ENCODE peak calls at places on chromosomes 7 and 10, in eight cellular contexts. R is neural progenitor cell, Z is fibroblast of mammary gland, X is GM10248, T is AG09319, J is stomach, G is AG04450, N is A549. C is an unnamed sample.

GRCh38 chr7:79410345-79410744 is 43.1 kb downstream of the MAGI2 start:
- DNase-seq in T (no peak), G (no peak), Z (no peak), J (no peak), R (no peak), X (no peak), N (no peak), C (no peak)

GRCh38 chr10:3779146-3779707 is 5.8 kb downstream of the KLF6 start:
- DNase-seq in N (no peak), T (no peak), Z (peak), X (no peak), R (no peak), G (no peak), J (no peak), C (peak)

GRCh38 chr10:4285121-4285520 is 500.1 kb upstream of the KLF6 start:
- DNase-seq in N (no peak), G (no peak), T (no peak), Z (no peak), R (no peak), X (no peak), J (no peak), C (no peak)

GRCh38 chr10:69317175-69318086 is 39.1 kb downstream of the HK1 start:
- DNase-seq in Z (no peak), G (no peak), T (no peak), R (no peak), N (no peak), J (no peak), X (peak), C (no peak)

GRCh38 chr7:99024066-99024465 is 119.8 kb downstream of the SMURF1 start:
- DNase-seq in G (no peak), X (no peak), J (no peak), R (no peak), Z (peak), N (no peak), T (no peak), C (no peak)

GRCh38 chr10:36677170-36677768 is 448.1 kb upstream of the ANKRD30A start:
- DNase-seq in X (no peak), J (no peak), N (no peak), Z (peak), R (no peak), G (no peak), T (no peak), C (peak)

GRCh38 chr10:113945687-113946085 is 91.2 kb downstream of the NHLRC2 start:
- DNase-seq in Z (no peak), R (no peak), G (no peak), N (no peak), J (no peak), T (no peak), X (no peak), C (no peak)

GRCh38 chr7:77738871-77739270 is 42.6 kb downstream of the RSBN1L start:
- DNase-seq in Z (peak), G (no peak), J (no peak), X (no peak), T (peak), R (no peak), N (peak), C (peak)

GRCh38 chr10:77147871-77148270 is 489.7 kb downstream of the KCNMA1 start:
- DNase-seq in G (no peak), R (no peak), Z (no peak), X (no peak), T (no peak), J (no peak), N (no peak), C (no peak)

GRCh38 chr7:12987238-12987637 is 299.8 kb downstream of the ARL4A start:
- DNase-seq in Z (no peak), G (no peak), R (no peak), T (no peak), J (no peak), X (no peak), N (no peak), C (no peak)

GRCh38 chr7:6496842-6497636 is 49.3 kb upstream of the DAGLB start:
- DNase-seq in T (no peak), X (no peak), G (no peak), N (no peak), J (no peak), R (no peak), Z (no peak), C (no peak)

GRCh38 chr7:21945374-21946227 is at the start of gene CDCA7L:
- DNase-seq in G (no peak), R (peak), J (peak), X (peak), N (peak), T (peak), Z (peak), C (peak)

GRCh38 chr7:155998328-155998691 is 186.0 kb upstream of the SHH start:
- DNase-seq in R (no peak), G (no peak), J (no peak), N (no peak), T (no peak), X (no peak), Z (no peak), C (no peak)

GRCh38 chr7:151408839-151409554 is 841 bp downstream of the WDR86 start:
- DNase-seq in J (no peak), T (no peak), R (peak), Z (peak), X (no peak), G (no peak), N (no peak), C (peak)

GRCh38 chr7:33901199-33901598 is 4.1 kb upstream of the BMPER start:
- DNase-seq in R (no peak), J (no peak), G (no peak), N (no peak), X (no peak), T (no peak), Z (no peak), C (no peak)

GRCh38 chr7:158350166-158350900 is 237.3 kb downstream of the PTPRN2 start:
- DNase-seq in G (no peak), X (no peak), J (no peak), N (no peak), R (no peak), Z (no peak), T (no peak), C (no peak)

GRCh38 chr7:120989571-120990220 is 1.2 kb downstream of the CPED1 start:
- DNase-seq in Z (no peak), J (no peak), T (no peak), G (no peak), R (no peak), X (no peak), N (no peak), C (peak)

GRCh38 chr10:92692085-92692671 is 2.4 kb downstream of the HHEX start:
- DNase-seq in Z (no peak), X (no peak), N (no peak), R (peak), T (no peak), G (no peak), J (no peak), C (no peak)

GRCh38 chr10:13894412-13895093 is 307.8 kb downstream of the PRPF18 start:
- DNase-seq in X (no peak), T (no peak), J (no peak), R (no peak), G (no peak), N (no peak), Z (peak), C (peak)

GRCh38 chr7:42686594-42687156 is 225.2 kb downstream of the C7orf25 start:
- DNase-seq in J (no peak), N (no peak), X (no peak), T (no peak), Z (no peak), R (peak), G (no peak), C (no peak)

GRCh38 chr10:103612462-103613365 is 119.2 kb downstream of the NEURL1 start:
- DNase-seq in Z (peak), G (peak), R (no peak), N (no peak), T (no peak), J (no peak), X (no peak), C (peak)

GRCh38 chr7:22663721-22664120 is 63.3 kb upstream of the IL6 start:
- DNase-seq in R (no peak), X (no peak), N (no peak), Z (no peak), J (no peak), T (no peak), G (no peak), C (peak)

GRCh38 chr10:79442171-79443040 is 3.0 kb downstream of the ZCCHC24 start:
- DNase-seq in N (no peak), G (no peak), X (peak), Z (no peak), T (no peak), J (no peak), R (no peak), C (no peak)

GRCh38 chr10:51176976-51177690 is 102.8 kb downstream of the PRKG1 start:
- DNase-seq in N (no peak), X (no peak), J (no peak), R (no peak), T (peak), Z (peak), G (no peak), C (peak)

GRCh38 chr7:36473454-36474282 is 84.0 kb downstream of the ANLN start:
- DNase-seq in G (no peak), T (no peak), X (no peak), Z (peak), R (peak), N (peak), J (peak), C (peak)

GRCh38 chr7:7793921-7794320 is 75.5 kb upstream of the RPA3 start:
- DNase-seq in G (no peak), R (no peak), T (no peak), X (no peak), Z (no peak), N (no peak), J (no peak), C (no peak)

GRCh38 chr10:87961314-87961713 is 97.9 kb downstream of the PTEN start:
- DNase-seq in T (no peak), J (no peak), R (no peak), N (peak), X (no peak), Z (peak), G (no peak), C (peak)

GRCh38 chr7:48180981-48181380 is 9.7 kb downstream of the ABCA13 start:
- DNase-seq in Z (peak), G (no peak), T (no peak), R (no peak), N (no peak), J (no peak), X (no peak), C (peak)

GRCh38 chr7:23272275-23272674 is 25.7 kb downstream of the GPNMB start:
- DNase-seq in Z (no peak), X (no peak), T (no peak), J (no peak), R (no peak), G (no peak), N (no peak), C (no peak)

GRCh38 chr7:106039486-106040060 is 72.5 kb downstream of the SYPL1 start:
- DNase-seq in T (peak), N (no peak), X (no peak), Z (peak), J (no peak), G (peak), R (peak), C (peak)

GRCh38 chr10:73584737-73585136 is 6.4 kb downstream of the USP54 start:
- DNase-seq in X (no peak), Z (peak), G (no peak), T (no peak), R (no peak), J (no peak), N (no peak), C (no peak)

GRCh38 chr10:115092555-115093285 is 445 bp upstream of the ATRNL1 start:
- DNase-seq in G (no peak), T (no peak), N (peak), X (peak), R (peak), Z (peak), J (no peak), C (peak)

GRCh38 chr7:137667633-137668387 is 179.0 kb downstream of the DGKI start:
- DNase-seq in G (peak), T (peak), X (no peak), Z (peak), N (peak), J (no peak), R (no peak), C (peak)

GRCh38 chr7:1695800-1696454 is 25.9 kb downstream of the ELFN1 start:
- DNase-seq in J (no peak), X (no peak), G (no peak), R (no peak), Z (no peak), N (no peak), T (no peak), C (no peak)

GRCh38 chr7:118214051-118214832 is 10.3 kb upstream of the ANKRD7 start:
- DNase-seq in R (no peak), T (peak), J (peak), N (peak), X (peak), Z (peak), G (peak), C (peak)

GRCh38 chr10:4246881-4247358 is 461.9 kb upstream of the KLF6 start:
- DNase-seq in N (no peak), G (peak), T (peak), Z (peak), R (no peak), X (no peak), J (no peak), C (peak)

GRCh38 chr10:5423774-5424173 is 11.4 kb downstream of the NET1 start:
- DNase-seq in T (no peak), R (no peak), X (no peak), Z (no peak), G (no peak), J (no peak), N (no peak), C (no peak)

GRCh38 chr10:102384053-102384452 is 11.5 kb upstream of the NFKB2 start:
- DNase-seq in N (no peak), Z (peak), R (peak), G (no peak), T (no peak), X (no peak), J (no peak), C (peak)
- TF ChIP-seq CTCF in N (no peak), Z (no peak), R (peak), G (peak), T (peak), X (no peak), J (no peak), C (peak)

GRCh38 chr7:143408686-143409551 is at the start of gene EPHA1:
- DNase-seq in T (no peak), Z (no peak), R (peak), X (no peak), N (no peak), G (no peak), J (peak), C (no peak)
- TF ChIP-seq CTCF in T (peak), Z (peak), R (peak), X (no peak), N (peak), G (peak), J (peak), C (peak)

GRCh38 chr7:129401968-129402860 is 32.0 kb upstream of the STRIP2 start:
- DNase-seq in J (no peak), T (no peak), G (no peak), Z (peak), N (peak), X (peak), R (no peak), C (peak)
- TF ChIP-seq CTCF in J (no peak), T (peak), G (no peak), Z (peak), N (peak), X (peak), R (no peak), C (peak)

GRCh38 chr10:125977206-125977605 is 80.8 kb downstream of the FANK1 start:
- DNase-seq in N (no peak), T (no peak), Z (no peak), R (peak), G (no peak), X (no peak), J (no peak), C (no peak)
- TF ChIP-seq CTCF in N (no peak), T (no peak), Z (peak), R (peak), G (no peak), X (peak), J (no peak), C (peak)

GRCh38 chr10:132536964-132537712 is 449 bp upstream of the INPP5A start:
- DNase-seq in X (peak), R (peak), G (peak), Z (peak), T (peak), J (peak), N (peak), C (peak)

GRCh38 chr10:132538031-132538789 is 623 bp downstream of the INPP5A start:
- DNase-seq in T (no peak), X (no peak), G (no peak), J (peak), Z (no peak), R (no peak), N (no peak), C (peak)

GRCh38 chr10:132536241-132536963 is 1.2 kb upstream of the INPP5A start:
- DNase-seq in X (no peak), R (peak), N (peak), G (no peak), Z (no peak), J (peak), T (no peak), C (peak)

GRCh38 chr10:132538790-132539421 is 1.3 kb downstream of the INPP5A start:
- DNase-seq in T (no peak), N (no peak), J (no peak), R (no peak), Z (no peak), G (no peak), X (no peak), C (no peak)

DNA sequence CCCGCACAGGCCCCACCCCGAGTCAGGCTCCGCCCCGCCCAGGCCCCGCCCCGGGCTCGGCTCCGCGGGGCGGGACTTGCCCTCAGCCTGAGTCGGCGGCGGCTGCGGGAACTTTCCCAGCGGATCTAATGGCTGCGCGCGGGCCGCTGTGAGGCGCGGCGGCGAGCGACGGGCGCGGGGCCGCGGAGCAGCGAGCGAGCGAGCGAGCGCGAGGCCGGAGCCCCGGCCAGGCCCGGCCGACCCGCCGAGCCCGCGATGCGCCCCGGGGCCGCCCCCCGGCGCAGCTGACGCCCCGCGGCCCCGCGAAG is at the start of gene INPP5A:
- DNase-seq in T (no peak), G (no peak), J (no peak), R (no peak), Z (no peak), X (no peak), N (no peak), C (no peak)
- TF ChIP-seq CTCF in T (no peak), G (no peak), J (no peak), R (no peak), Z (no peak), X (no peak), N (no peak), C (no peak)